ENCODE peak calls at places on chromosome 17, in four cellular contexts. M, O, X and G are unnamed samples.

GRCh38 chr17:22695228-22695619 is 1002.9 kb downstream of the KCNJ18 start:
- DNase-seq in M (no peak), O (no peak), X (no peak), G (no peak)

GRCh38 chr17:19457046-19457445 is 46.0 kb downstream of the RNF112 start:
- DNase-seq in M (no peak), O (no peak), X (no peak), G (no peak)

GRCh38 chr17:30363715-30364202 is 15.0 kb upstream of the CPD start:
- DNase-seq in M (no peak), O (no peak), X (no peak), G (peak)

GRCh38 chr17:28968269-28968913 is 17.1 kb upstream of the PHF12 start:
- DNase-seq in M (no peak), O (no peak), X (no peak), G (no peak)

GRCh38 chr17:19000531-19001011 is 4.0 kb downstream of the FAM83G start:
- DNase-seq in M (no peak), O (no peak), X (peak), G (peak)

GRCh38 chr17:31537558-31537957 is 146.1 kb downstream of the RAB11FIP4 start:
- DNase-seq in M (no peak), O (no peak), X (no peak), G (peak)

GRCh38 chr17:50347087-50347893 is 1.4 kb downstream of the XYLT2 start:
- DNase-seq in M (no peak), O (no peak), X (no peak), G (peak)

GRCh38 chr17:45696442-45696841 is 87.7 kb upstream of the CRHR1 start:
- DNase-seq in M (no peak), O (no peak), X (no peak), G (no peak)

GRCh38 chr17:31327534-31328526 is 6.4 kb upstream of the EVI2A start:
- DNase-seq in M (peak), O (peak), X (no peak), G (peak)

GRCh38 chr17:5587431-5588032 is 3.2 kb upstream of the NLRP1 start:
- DNase-seq in M (peak), O (peak), X (peak), G (peak)

GRCh38 chr17:52035336-52035915 is 123.1 kb downstream of the CA10 start:
- DNase-seq in M (no peak), O (no peak), X (no peak), G (no peak)

GRCh38 chr17:9360610-9361571 is 214.7 kb downstream of the STX8 start:
- DNase-seq in M (peak), O (peak), X (no peak), G (peak)

GRCh38 chr17:10649031-10649430 is 8.1 kb downstream of the MYH3 start:
- DNase-seq in M (no peak), O (no peak), X (no peak), G (peak)

GRCh38 chr17:8051831-8052230 is 13.0 kb downstream of the ALOX15B start:
- DNase-seq in M (no peak), O (no peak), X (no peak), G (no peak)

GRCh38 chr17:81867952-81868673 is 3.0 kb downstream of the ARHGDIA start:
- DNase-seq in M (no peak), O (no peak), X (peak), G (no peak)

GRCh38 chr17:45740553-45741330 is 43.4 kb upstream of the CRHR1 start:
- DNase-seq in M (peak), O (peak), X (peak), G (peak)

GRCh38 chr17:13437966-13438779 is 163.6 kb downstream of the HS3ST3A1 start:
- DNase-seq in M (peak), O (no peak), X (no peak), G (no peak)
- TF ChIP-seq MAZ in M (no peak), O (no peak), X (no peak), G (no peak)

GRCh38 chr17:35050170-35050569 is 13.3 kb downstream of the RFFL start:
- DNase-seq in M (no peak), O (no peak), X (no peak), G (no peak)

GRCh38 chr17:35044181-35044580 is 19.3 kb downstream of the RFFL start:
- DNase-seq in M (no peak), O (no peak), X (no peak), G (no peak)

GRCh38 chr17:35046245-35046644 is 17.3 kb downstream of the RFFL start:
- DNase-seq in M (no peak), O (no peak), X (no peak), G (no peak)

GRCh38 chr17:35048685-35049379 is 14.7 kb downstream of the RFFL start:
- DNase-seq in M (no peak), O (no peak), X (no peak), G (no peak)

GRCh38 chr17:35046740-35047283 is 16.7 kb downstream of the RFFL start:
- DNase-seq in M (peak), O (no peak), X (peak), G (peak)
- H3K4me3 ChIP-seq in M (peak), O (no peak), X (peak), G (no peak)

GRCh38 chr17:66562119-66562518 is 259.7 kb downstream of the PRKCA start:
- DNase-seq in M (no peak), O (no peak), X (no peak), G (no peak)

GRCh38 chr17:66560691-66561090 is 258.3 kb downstream of the PRKCA start:
- DNase-seq in M (no peak), O (no peak), X (no peak), G (no peak)

GRCh38 chr17:66569572-66569971 is 265.3 kb upstream of the CACNG5 start:
- DNase-seq in M (no peak), O (no peak), X (no peak), G (no peak)

GRCh38 chr17:66567234-66568170 is 265.1 kb downstream of the PRKCA start:
- DNase-seq in M (peak), O (peak), X (peak), G (peak)

DNA sequence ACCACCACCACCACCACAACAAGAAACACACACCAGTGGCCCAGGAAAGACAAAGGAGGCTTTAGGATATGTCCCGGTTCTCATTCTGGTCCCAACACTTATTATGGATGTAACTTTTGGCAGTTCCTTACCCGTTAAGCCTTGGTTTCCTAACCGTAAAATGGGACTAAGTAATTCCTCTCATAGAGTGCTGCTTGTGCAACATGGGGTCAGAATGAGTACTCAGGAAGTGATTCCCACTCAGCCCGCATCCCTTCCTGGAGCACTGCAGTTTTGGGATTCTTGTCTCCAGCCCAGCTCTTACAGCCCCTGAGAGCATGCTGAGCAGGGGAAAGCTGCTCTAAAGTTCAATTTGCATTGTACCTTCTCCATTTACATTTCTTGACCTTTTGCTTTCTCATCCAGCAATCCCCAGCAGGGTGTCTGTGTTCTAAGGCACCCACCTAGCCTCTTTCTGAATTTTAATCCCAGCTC is 262.6 kb downstream of the PRKCA start:
- DNase-seq in M (peak), O (no peak), X (no peak), G (peak)
- TF ChIP-seq MAZ in M (no peak), O (no peak), X (no peak), G (no peak)

DNA sequence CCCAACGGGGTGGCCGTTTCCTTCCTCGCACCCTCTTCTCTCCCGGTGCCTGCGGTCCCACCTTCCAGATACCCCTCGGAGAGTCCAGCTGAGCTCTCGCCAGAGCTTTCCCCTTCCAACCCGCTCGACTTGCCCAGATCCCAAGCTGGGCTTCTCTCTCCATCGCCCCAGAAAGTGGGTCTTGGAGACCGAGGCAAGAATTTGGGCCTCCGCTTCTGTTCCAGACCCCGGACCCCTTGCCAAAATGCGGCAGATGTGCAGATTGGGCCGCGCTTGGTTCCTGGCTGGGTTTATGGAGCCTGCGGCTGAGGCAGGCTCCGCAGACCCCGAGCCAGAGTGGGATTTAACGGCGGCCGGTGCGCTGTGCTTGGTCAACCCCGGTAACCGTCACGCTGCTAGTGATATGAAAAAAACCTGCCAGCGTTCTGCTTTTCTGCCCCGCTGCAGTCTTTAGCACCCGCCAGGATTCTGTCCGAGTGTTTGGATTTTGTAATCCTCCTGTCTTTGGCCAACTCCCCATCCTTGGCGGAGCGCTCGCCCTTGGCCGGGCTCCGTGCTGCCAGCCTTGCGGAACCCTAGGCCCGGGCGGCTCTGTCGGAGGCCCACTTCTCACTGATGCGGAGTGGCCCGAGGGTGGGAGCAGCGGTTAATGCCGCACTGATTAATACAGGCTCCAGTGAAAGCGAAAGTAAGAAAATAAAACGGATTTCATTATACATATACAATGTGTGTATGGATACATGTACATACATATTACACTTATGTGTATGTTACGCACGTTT is 754 bp upstream of the SLFN11 start:
- DNase-seq in M (no peak), O (peak), X (no peak), G (peak)
- H3K4me3 ChIP-seq in M (no peak), O (peak), X (no peak), G (peak)

GRCh38 chr17:66448008-66448644 is 145.7 kb downstream of the PRKCA start:
- DNase-seq in M (peak), O (no peak), X (no peak), G (no peak)
- TF ChIP-seq MAZ in M (no peak), O (no peak), X (no peak), G (no peak)

DNA sequence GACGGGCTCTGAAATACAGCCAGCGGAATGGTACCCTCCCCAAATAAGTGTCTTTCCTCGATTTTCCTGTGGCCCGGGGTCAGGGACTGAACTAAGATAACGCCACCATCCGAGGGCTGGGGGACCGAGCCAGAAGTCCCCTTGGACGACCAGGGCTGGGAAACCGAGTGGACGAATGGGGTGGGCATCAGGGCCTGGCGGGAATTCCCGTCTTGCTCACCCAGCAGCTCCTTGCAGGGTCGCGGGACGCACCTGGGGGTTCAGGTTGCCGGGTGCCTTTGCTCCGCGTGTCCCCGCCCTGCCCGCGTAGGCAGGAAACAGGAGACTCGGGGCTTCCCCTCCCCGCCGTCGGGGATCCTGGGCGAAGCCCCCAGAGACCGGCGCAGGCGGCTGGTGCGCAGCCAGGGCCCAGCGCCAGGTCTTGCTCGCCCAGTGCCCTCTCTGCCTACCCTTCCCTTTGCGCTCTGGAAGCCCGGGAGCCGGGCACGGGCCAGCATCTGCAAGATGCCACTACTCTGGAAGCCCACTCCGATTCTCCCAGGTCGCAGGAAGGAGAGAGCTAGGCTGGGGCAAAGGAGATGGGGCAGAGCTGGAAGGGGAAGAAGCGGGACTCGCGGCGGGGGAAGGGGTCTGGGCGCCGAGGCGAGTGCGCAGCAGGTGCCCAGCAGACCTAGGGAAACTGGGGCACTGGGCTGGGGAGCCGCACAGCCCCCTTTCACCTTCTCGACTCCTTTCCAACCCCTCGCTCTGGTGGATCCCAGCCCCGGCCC is 729 bp upstream of the GRIN2C start:
- DNase-seq in M (no peak), O (no peak), X (no peak), G (no peak)
- H3K4me3 ChIP-seq in M (peak), O (peak), X (no peak), G (no peak)

DNA sequence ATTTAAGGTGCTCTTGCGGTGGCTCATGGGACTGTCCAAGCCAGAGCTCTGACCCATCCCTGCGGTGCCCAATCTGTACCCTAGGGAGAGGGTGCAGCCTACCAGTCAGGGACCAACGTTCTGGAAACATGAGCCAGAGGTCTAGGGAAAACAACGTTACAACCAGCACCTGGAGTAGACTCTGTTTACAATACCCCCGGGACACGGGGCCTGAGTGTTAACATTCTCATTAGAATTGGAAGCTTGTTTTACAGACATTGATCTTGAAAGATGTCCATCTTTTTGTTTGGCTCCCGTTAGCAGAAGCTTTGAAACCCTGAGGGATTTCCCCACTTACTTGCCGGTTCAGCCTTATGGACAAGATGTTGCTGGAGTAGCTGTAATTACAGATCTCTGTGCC is 6.9 kb downstream of the WIPI1 start:
- DNase-seq in M (no peak), O (no peak), X (no peak), G (no peak)
- TF ChIP-seq MAZ in M (no peak), O (no peak), X (no peak), G (no peak)

DNA sequence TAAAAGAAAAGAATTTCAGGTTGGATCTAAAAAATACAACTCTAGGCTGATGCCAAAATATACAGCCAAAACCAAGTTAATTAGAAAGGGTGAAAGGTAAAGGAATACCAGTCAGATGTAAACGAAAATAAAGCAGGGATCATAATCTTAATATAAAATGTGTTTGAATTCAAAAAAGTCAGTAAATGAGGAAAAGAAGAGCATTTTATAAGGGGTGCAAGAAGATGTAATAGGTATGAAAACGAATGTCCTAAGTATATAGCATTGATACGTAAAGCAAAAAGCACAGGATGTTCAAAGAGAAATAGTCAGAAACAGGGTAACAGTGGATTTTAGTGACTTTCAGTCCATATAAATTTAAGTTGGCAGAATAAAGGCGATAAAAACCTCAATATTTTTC is 2.5 kb downstream of the OR3A1 start:
- DNase-seq in M (no peak), O (no peak), X (no peak), G (no peak)
- H3K4me3 ChIP-seq in M (no peak), O (no peak), X (no peak), G (no peak)

DNA sequence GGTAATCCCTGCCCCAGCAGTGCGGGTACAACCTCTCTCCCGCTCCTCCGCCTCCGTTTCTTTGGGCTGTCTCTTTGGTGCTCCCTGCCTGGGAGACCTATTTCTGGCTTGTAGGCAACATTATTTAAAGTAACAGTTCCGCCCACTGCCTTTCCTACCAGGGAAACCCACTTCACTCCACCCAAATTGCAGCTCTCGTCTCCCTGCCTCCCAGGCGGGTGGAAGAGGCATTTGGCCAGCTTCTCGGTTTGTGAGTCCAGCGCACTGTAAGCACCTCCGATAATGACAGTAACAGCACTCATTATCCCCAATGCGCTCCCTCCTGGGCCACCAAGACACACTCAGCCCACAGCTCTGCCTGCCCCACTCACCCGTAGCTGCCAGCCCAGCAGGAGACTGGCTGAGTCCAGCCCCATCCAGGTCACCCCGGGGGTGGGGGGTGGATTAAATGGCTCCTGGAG is 165.1 kb upstream of the CDC42EP4 start:
- DNase-seq in M (no peak), O (no peak), X (no peak), G (no peak)
- TF ChIP-seq MAZ in M (no peak), O (no peak), X (no peak), G (no peak)

GRCh38 chr17:42193216-42194132 is 820 bp downstream of the GHDC start:
- DNase-seq in M (no peak), O (no peak), X (no peak), G (no peak)
- H3K4me3 ChIP-seq in M (peak), O (peak), X (peak), G (peak)